ENCODE peak calls at places on chromosomes 2 and 18, in four cellular contexts. W is heart right ventricle, I is endodermal cell, M is AG04449. N is an unnamed sample.

GRCh38 chr2:113877651-113878594 is 12.0 kb upstream of the ACTR3 start:
- DNase-seq in W (no peak), I (no peak), M (no peak), N (no peak)

GRCh38 chr2:96537066-96537733 is 648 bp downstream of the ARID5A start:
- DNase-seq in W (peak), I (peak), M (no peak), N (no peak)

GRCh38 chr2:33013684-33014110 is 66.9 kb downstream of the LTBP1 start:
- DNase-seq in W (no peak), I (no peak), M (no peak), N (no peak)

GRCh38 chr2:69149631-69150215 is 136.7 kb downstream of the ANTXR1 start:
- DNase-seq in W (peak), I (peak), M (peak), N (no peak)

GRCh38 chr2:62149708-62150107 is 46.2 kb upstream of the B3GNT2 start:
- DNase-seq in W (no peak), I (no peak), M (peak), N (peak)

GRCh38 chr2:241001413-241002274 is 3.2 kb downstream of the SNED1 start:
- DNase-seq in W (no peak), I (peak), M (no peak), N (no peak)

GRCh38 chr2:70084973-70085710 is 2.1 kb upstream of the PCBP1 start:
- DNase-seq in W (no peak), I (peak), M (no peak), N (no peak)

GRCh38 chr2:85862426-85862825 is 26.4 kb downstream of the ST3GAL5 start:
- DNase-seq in W (no peak), I (no peak), M (no peak), N (no peak)

GRCh38 chr18:9827856-9828793 is 57.6 kb upstream of the TXNDC2 start:
- DNase-seq in W (no peak), I (peak), M (peak), N (peak)

GRCh38 chr2:128363991-128364390 is 45.3 kb upstream of the HS6ST1 start:
- DNase-seq in W (no peak), I (peak), M (no peak), N (no peak)

GRCh38 chr2:46363535-46364170 is 66.4 kb downstream of the EPAS1 start:
- DNase-seq in W (no peak), I (no peak), M (peak), N (peak)

GRCh38 chr18:58803978-58804377 is 60.7 kb upstream of the ZNF532 start:
- DNase-seq in W (no peak), I (no peak), M (no peak), N (no peak)
- TF ChIP-seq CTCF in W (no peak), I (peak), M (no peak), N (no peak)

GRCh38 chr2:233062447-233062842 is 2.3 kb downstream of the INPP5D start:
- DNase-seq in W (no peak), I (peak), M (no peak), N (no peak)

GRCh38 chr2:233064526-233065199 is 4.5 kb downstream of the INPP5D start:
- DNase-seq in W (no peak), I (peak), M (no peak), N (no peak)

GRCh38 chr2:233062946-233063268 is 2.8 kb downstream of the INPP5D start:
- DNase-seq in W (no peak), I (no peak), M (no peak), N (no peak)

GRCh38 chr2:233063269-233063975 is 3.3 kb downstream of the INPP5D start:
- DNase-seq in W (no peak), I (peak), M (no peak), N (no peak)

GRCh38 chr2:233063976-233064411 is 3.9 kb downstream of the INPP5D start:
- DNase-seq in W (no peak), I (no peak), M (no peak), N (no peak)
- H3K4me3 ChIP-seq in W (peak), I (no peak), M (no peak), N (no peak)

GRCh38 chr18:2572892-2573291 is 1.5 kb downstream of the NDC80 start:
- DNase-seq in W (no peak), I (no peak), M (no peak), N (no peak)
- TF ChIP-seq CTCF in W (no peak), I (no peak), M (no peak), N (no peak)

GRCh38 chr2:98823196-98824166 is 92.5 kb upstream of the MGAT4A start:
- DNase-seq in W (no peak), I (peak), M (no peak), N (no peak)
- H3K4me3 ChIP-seq in W (peak), I (no peak), M (no peak), N (no peak)

GRCh38 chr2:199404841-199405240 is 52.9 kb downstream of the SATB2 start:
- DNase-seq in W (no peak), I (no peak), M (peak), N (no peak)

GRCh38 chr2:199410130-199410529 is 47.6 kb downstream of the SATB2 start:
- DNase-seq in W (no peak), I (no peak), M (no peak), N (no peak)

GRCh38 chr2:199409705-199410104 is 48.0 kb downstream of the SATB2 start:
- DNase-seq in W (no peak), I (no peak), M (no peak), N (no peak)

GRCh38 chr2:199407421-199407820 is 50.3 kb downstream of the SATB2 start:
- DNase-seq in W (no peak), I (no peak), M (no peak), N (no peak)

GRCh38 chr2:199405241-199405640 is 52.5 kb downstream of the SATB2 start:
- DNase-seq in W (no peak), I (peak), M (no peak), N (no peak)
- TF ChIP-seq CTCF in W (no peak), I (peak), M (no peak), N (peak)

GRCh38 chr2:197294260-197294659 is 16.3 kb downstream of the ANKRD44 start:
- DNase-seq in W (no peak), I (no peak), M (no peak), N (no peak)
- H3K4me3 ChIP-seq in W (no peak), I (no peak), M (no peak), N (no peak)